ENCODE peak calls at places on chromosomes 1 and 21, in four cellular contexts. G is CD4-positive, alpha-beta T cell; A is pancreas; J is breast epithelium. Y is an unnamed sample. For H3K27me3, the result is how much of the 10 kb centered on the place peaks cover.

GRCh38 chr1:37363535-37363934 is 110.8 kb upstream of the ZC3H12A start:
- DNase-seq in G (no peak), A (no peak), J (no peak), Y (no peak)

GRCh38 chr1:21299780-21300395 is 9.6 kb upstream of the ECE1 start:
- DNase-seq in G (no peak), A (no peak), J (no peak), Y (no peak)

GRCh38 chr1:58390051-58390450 is 156.5 kb downstream of the OMA1 start:
- DNase-seq in G (no peak), A (no peak), J (no peak), Y (no peak)

GRCh38 chr1:155513300-155513926 is 49.2 kb downstream of the ASH1L start:
- DNase-seq in G (no peak), A (no peak), J (no peak), Y (no peak)

GRCh38 chr21:45560106-45561021 is 18.1 kb upstream of the SLC19A1 start:
- DNase-seq in G (no peak), A (peak), J (peak), Y (no peak)

GRCh38 chr1:205057808-205058575 is 15.0 kb downstream of the CNTN2 start:
- DNase-seq in G (no peak), A (no peak), J (no peak), Y (no peak)

GRCh38 chr1:150813028-150813707 is 5.1 kb upstream of the CTSK start:
- DNase-seq in G (no peak), A (peak), J (peak), Y (peak)

GRCh38 chr1:43205671-43206070 is 33.5 kb downstream of the CFAP57 start:
- DNase-seq in G (no peak), A (no peak), J (no peak), Y (no peak)

GRCh38 chr1:34165422-34165921 is 442 bp upstream of the CSMD2 start:
- DNase-seq in G (no peak), A (no peak), J (no peak), Y (no peak)

GRCh38 chr1:167667536-167667935 is 37.5 kb downstream of the RCSD1 start:
- DNase-seq in G (no peak), A (no peak), J (no peak), Y (no peak)

GRCh38 chr1:204376919-204377799 is 17.4 kb upstream of the PLEKHA6 start:
- DNase-seq in G (no peak), A (peak), J (no peak), Y (no peak)

GRCh38 chr1:111882986-111883560 is 106.4 kb downstream of the KCND3 start:
- DNase-seq in G (no peak), A (no peak), J (no peak), Y (no peak)

GRCh38 chr1:119795471-119795870 is 15.8 kb downstream of the REG4 start:
- DNase-seq in G (no peak), A (no peak), J (no peak), Y (no peak)

GRCh38 chr1:53442297-53442696 is 16.9 kb upstream of the DMRTB1 start:
- DNase-seq in G (no peak), A (no peak), J (no peak), Y (no peak)
- H3K27me3 ChIP-seq in G (under half), A (under half), J (under half), Y (under half)

GRCh38 chr1:95888877-95889799 is 655.1 kb downstream of the RWDD3 start:
- DNase-seq in G (no peak), A (no peak), J (no peak), Y (no peak)
- TF ChIP-seq CTCF in G (no peak), A (no peak), J (no peak), Y (no peak)

GRCh38 chr1:230208619-230209261 is 141.7 kb downstream of the GALNT2 start:
- DNase-seq in G (no peak), A (no peak), J (no peak), Y (no peak)

GRCh38 chr1:230205719-230206198 is 138.7 kb downstream of the GALNT2 start:
- DNase-seq in G (no peak), A (no peak), J (no peak), Y (no peak)

GRCh38 chr1:230204852-230205251 is 137.8 kb downstream of the GALNT2 start:
- DNase-seq in G (no peak), A (no peak), J (no peak), Y (no peak)

GRCh38 chr1:230207598-230207997 is 140.6 kb downstream of the GALNT2 start:
- DNase-seq in G (no peak), A (no peak), J (no peak), Y (no peak)

DNA sequence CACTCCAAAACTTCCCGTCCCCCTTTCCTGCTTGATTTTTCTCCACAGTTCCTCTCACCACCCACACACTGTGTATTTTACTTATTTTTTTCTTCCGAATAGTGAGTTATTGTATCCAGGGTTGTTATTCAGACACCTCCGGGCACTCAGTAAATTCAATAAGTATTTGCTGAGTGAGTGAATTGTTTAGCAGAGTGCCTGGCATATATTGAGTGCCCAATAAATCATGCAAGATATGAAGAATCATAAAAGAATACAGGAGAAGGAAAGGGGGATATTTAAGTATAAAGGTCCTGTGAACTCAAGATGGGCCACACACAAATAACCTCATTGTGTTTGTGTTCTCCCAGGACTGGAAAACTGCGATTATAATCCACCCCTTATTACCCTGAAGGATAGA is 139.9 kb downstream of the GALNT2 start:
- DNase-seq in G (no peak), A (no peak), J (no peak), Y (no peak)
- H3K27me3 ChIP-seq in G (under half), A (under half), J (under half), Y (under half)

GRCh38 chr1:223079498-223079897 is 63.5 kb downstream of the TLR5 start:
- DNase-seq in G (no peak), A (no peak), J (no peak), Y (no peak)

GRCh38 chr1:223084466-223084865 is 58.6 kb downstream of the TLR5 start:
- DNase-seq in G (no peak), A (no peak), J (no peak), Y (no peak)

GRCh38 chr1:223077434-223077833 is 65.6 kb downstream of the TLR5 start:
- DNase-seq in G (no peak), A (no peak), J (no peak), Y (no peak)

GRCh38 chr1:223076382-223076781 is 66.7 kb downstream of the TLR5 start:
- DNase-seq in G (no peak), A (no peak), J (no peak), Y (no peak)

DNA sequence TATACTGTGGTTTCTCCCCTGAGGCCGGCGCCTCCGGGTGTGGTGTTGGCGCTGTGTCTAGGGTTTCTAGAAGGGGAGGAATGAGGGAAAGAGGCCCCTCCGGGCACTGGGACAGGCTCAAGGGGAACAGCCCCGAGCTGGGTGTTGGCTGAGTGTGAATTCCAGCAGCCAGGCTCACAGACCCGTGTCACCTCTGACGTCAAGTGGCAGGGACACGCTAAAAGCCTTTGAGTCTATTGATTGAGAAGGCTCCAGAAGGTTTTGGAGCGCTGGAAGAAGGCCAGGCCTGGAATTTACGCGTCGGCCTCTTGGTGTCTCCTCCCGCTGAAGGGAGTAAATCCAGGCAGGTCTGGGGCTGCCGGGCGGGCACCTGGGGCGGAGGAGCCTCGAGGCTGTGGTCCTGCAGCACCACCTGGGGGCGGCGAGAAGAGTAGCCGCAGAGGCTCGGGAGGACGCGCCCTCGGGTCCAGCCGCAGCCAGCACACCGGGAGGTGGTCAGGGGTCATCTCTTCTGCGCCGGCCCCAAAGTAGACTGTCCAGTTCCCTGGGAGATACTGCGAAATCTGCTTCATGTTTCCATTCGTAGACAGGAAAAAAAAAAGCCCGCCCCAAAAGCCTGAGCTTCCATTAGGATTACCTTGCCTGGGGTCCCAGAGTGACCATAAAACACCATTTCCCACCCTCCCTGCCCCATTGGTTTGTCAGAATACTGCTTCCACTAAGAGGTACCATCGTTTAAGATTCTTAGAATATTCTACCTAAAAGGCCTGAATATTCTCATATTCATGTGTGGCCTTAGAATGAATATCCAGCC is 61.7 kb downstream of the TLR5 start:
- DNase-seq in G (peak), A (peak), J (peak), Y (peak)
- TF ChIP-seq CTCF in G (peak), A (peak), J (peak), Y (peak)

DNA sequence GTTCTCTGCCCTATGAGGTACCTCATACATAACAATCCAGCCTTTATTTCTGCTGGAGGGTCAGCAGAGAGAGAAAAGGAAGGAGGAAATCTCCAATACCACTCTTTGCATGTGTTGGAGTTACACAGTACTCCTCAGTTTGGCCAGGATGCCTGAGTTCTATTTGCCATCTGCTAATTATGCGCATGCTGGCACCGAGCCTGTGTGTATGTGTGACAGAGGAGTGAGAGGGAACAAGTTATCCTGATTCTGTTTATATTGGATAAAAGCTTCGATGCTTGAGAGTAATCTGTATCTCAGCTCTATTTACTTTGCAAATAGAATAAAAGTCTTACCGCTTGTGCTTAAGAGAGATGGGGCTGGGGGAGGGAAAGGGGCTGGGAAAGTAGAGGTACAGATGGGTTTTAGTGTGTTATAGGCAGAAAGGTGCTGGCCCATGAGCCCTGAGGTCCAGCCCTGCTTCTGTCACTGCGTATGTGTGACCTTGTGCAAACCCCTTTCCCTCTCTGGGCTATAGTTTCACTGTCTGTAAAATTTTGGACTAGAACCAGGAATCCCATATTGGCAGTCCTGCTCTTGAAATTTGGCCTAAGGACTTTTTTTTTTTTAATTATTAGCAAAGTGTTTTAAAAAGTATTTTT is 54.5 kb upstream of the PLXNA2 start:
- DNase-seq in G (no peak), A (peak), J (no peak), Y (peak)
- H3K27me3 ChIP-seq in G (under half), A (under half), J (under half), Y (under half)

GRCh38 chr1:63466759-63467158 is 56.3 kb downstream of the ITGB3BP start:
- DNase-seq in G (no peak), A (no peak), J (no peak), Y (no peak)
- TF ChIP-seq CTCF in G (no peak), A (no peak), J (no peak), Y (no peak)

DNA sequence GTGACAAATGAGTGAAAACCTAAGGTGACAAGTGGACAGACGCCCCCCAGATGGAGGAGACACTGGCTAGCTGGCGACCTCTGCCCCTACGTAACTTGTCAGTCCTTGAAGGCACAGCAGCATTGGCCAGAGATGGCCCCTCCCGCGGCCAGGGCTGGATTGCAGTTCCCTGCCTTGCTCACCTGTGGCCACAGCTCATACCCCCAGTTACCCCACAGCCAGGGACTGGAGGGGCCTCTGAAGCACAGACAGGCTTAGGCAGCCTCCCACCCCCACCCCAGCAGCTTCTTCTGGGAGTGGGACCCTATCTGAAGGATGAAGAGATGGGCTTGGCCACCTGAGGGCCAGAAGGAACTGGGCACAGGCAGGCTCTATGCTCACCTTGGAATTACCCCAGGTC is 3.7 kb downstream of the HES3 start:
- DNase-seq in G (no peak), A (no peak), J (no peak), Y (no peak)
- H3K27me3 ChIP-seq in G (half or more), A (under half), J (half or more), Y (under half)

DNA sequence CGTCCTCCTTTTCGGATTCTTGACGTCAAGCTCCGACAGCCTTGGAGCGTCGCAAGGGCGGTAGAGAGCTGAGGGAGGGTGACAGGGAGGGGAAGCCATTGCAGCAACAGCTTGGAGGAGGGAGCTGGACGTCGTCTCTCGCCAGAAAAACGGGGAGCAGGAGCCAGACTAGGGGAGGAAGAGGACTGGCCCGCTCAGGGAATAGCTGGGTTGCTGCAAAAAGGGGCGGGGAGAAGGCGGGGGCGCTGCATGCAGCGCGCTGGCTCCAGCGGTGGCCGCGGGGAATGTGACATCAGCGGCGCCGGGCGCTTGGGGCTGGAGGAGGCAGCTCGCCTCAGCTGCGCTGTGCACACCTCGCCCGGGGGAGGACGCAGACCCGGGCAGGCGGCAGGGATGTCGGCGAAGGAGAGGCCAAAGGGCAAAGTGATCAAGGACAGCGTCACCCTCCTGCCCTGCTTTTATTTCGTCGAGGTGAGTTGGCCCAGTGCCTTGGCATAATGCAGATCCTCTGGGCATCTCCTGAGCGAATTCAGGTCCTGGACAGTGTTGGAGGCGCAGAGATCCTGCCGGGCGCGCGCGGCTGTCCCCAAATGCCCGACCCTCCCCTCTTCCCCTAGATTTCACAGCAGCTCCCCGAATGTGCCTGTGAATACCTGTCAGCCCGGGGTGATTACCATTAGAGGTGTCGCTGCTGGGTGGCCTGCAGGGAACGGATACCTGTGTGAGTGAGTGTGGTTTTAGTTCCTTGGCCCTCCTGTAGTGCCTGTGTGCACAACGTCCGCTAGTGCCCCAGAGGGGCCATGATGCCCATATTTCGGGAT is at the start of gene PLPPR4:
- DNase-seq in G (no peak), A (peak), J (peak), Y (no peak)
- TF ChIP-seq CTCF in G (no peak), A (no peak), J (no peak), Y (no peak)

GRCh38 chr1:236702995-236703394 is 16.7 kb downstream of the ACTN2 start:
- DNase-seq in G (no peak), A (no peak), J (no peak), Y (no peak)
- H3K27me3 ChIP-seq in G (under half), A (under half), J (under half), Y (under half)